ENCODE peak calls at places on chromosomes 2 and 18, in four cellular contexts. T is NCI-H774, J is NCI-H748 treated with DMSO at 0.1 percent for 48 hours, P is thoracic aorta. S is an unnamed sample.

GRCh38 chr2:153218851-153219250 is 259.7 kb downstream of the RPRM start:
- DNase-seq in P (no peak), T (no peak), J (no peak), S (no peak)

GRCh38 chr2:20592106-20593071 is 58.5 kb downstream of the HS1BP3 start:
- DNase-seq in T (no peak), P (no peak), J (no peak), S (no peak)

GRCh38 chr18:67731853-67732252 is 215.3 kb upstream of the DSEL start:
- DNase-seq in J (no peak), T (no peak), P (no peak), S (no peak)

GRCh38 chr2:107502463-107503079 is 324.1 kb upstream of the RGPD4 start:
- DNase-seq in J (no peak), P (no peak), T (no peak), S (peak)

GRCh38 chr18:8333961-8334360 is 275.3 kb upstream of the RAB12 start:
- DNase-seq in P (no peak), T (no peak), J (no peak), S (peak)

GRCh38 chr2:151916632-151917031 is 88.4 kb upstream of the ARL5A start:
- DNase-seq in T (no peak), J (no peak), P (no peak), S (no peak)

GRCh38 chr2:100011272-100011711 is 131.1 kb downstream of the AFF3 start:
- DNase-seq in P (no peak), J (no peak), T (no peak), S (no peak)

GRCh38 chr2:49042510-49042909 is 111.8 kb downstream of the FSHR start:
- DNase-seq in T (no peak), J (no peak), P (no peak), S (no peak)

GRCh38 chr2:27807476-27807875 is 36.0 kb downstream of the MRPL33 start:
- DNase-seq in J (no peak), P (no peak), T (no peak), S (peak)

GRCh38 chr2:236986524-236987330 is 99.0 kb upstream of the COPS8 start:
- DNase-seq in T (peak), P (no peak), J (peak), S (peak)

GRCh38 chr18:69161383-69162028 is 239.2 kb upstream of the DOK6 start:
- DNase-seq in J (no peak), P (no peak), T (no peak), S (no peak)

GRCh38 chr2:43493954-43494353 is 101.9 kb downstream of the THADA start:
- DNase-seq in J (no peak), P (no peak), T (no peak), S (no peak)

GRCh38 chr18:36544036-36544725 is 246.7 kb downstream of the FHOD3 start:
- DNase-seq in P (peak), J (no peak), T (no peak), S (peak)

GRCh38 chr2:8754056-8754790 is 72.4 kb downstream of the ID2 start:
- DNase-seq in J (peak), P (no peak), T (no peak), S (no peak)

GRCh38 chr2:182245963-182246362 is 180.9 kb downstream of the PDE1A start:
- DNase-seq in J (no peak), P (no peak), T (no peak), S (no peak)

GRCh38 chr2:226423498-226423960 is 376.1 kb downstream of the IRS1 start:
- DNase-seq in P (no peak), J (no peak), T (no peak), S (no peak)

GRCh38 chr2:207432471-207432870 is 97.3 kb upstream of the CREB1 start:
- DNase-seq in T (no peak), J (no peak), P (no peak), S (no peak)

GRCh38 chr2:172398444-172398843 is 28.9 kb upstream of the ITGA6 start:
- DNase-seq in T (no peak), P (no peak), J (no peak), S (no peak)

GRCh38 chr2:142892715-142893114 is 15.3 kb downstream of the KYNU start:
- DNase-seq in P (no peak), J (no peak), T (no peak), S (no peak)

GRCh38 chr18:74632856-74633255 is 35.2 kb downstream of the ZNF407 start:
- DNase-seq in T (no peak), P (no peak), J (no peak), S (no peak)

GRCh38 chr2:50840346-50841124 is 191.4 kb downstream of the NRXN1 start:
- DNase-seq in P (no peak), J (no peak), T (no peak), S (peak)

GRCh38 chr2:227781841-227782240 is 31.8 kb upstream of the CCL20 start:
- DNase-seq in J (no peak), T (no peak), P (no peak), S (no peak)

GRCh38 chr2:166867874-166868514 is 20.3 kb upstream of the XIRP2 start:
- DNase-seq in T (no peak), J (no peak), P (no peak), S (no peak)

GRCh38 chr2:134564549-134564948 is 154.3 kb downstream of the TMEM163 start:
- DNase-seq in J (no peak), P (no peak), T (no peak), S (no peak)

GRCh38 chr2:38377501-38378258 is 607 bp upstream of the ATL2 start:
- DNase-seq in P (no peak), J (no peak), T (no peak), S (peak)

GRCh38 chr2:56681659-56682396 is 498.0 kb downstream of the CCDC85A start:
- DNase-seq in P (no peak), T (no peak), J (no peak), S (no peak)

GRCh38 chr2:240962371-240963064 is 35.9 kb upstream of the SNED1 start:
- DNase-seq in P (no peak), J (peak), T (no peak), S (no peak)

GRCh38 chr2:169005994-169006393 is 25.1 kb downstream of the ABCB11 start:
- DNase-seq in T (no peak), J (no peak), P (no peak), S (no peak)

S was measured in NCI-H345.